ENCODE peak calls at places on chromosomes 12 and 14, in five cellular contexts. D, T, I, L and G are unnamed samples. For H3K9me3, the result is how much of the 10 kb centered on the place peaks cover.

GRCh38 chr12:24069532-24070395 is 120.3 kb upstream of the SOX5 start:
- ATAC-seq in D (peak), T (peak), I (no peak), L (peak), G (no peak)

GRCh38 chr12:51082561-51083139 is 746 bp downstream of the CSRNP2 start:
- ATAC-seq in D (no peak), T (no peak), I (no peak), L (no peak), G (peak)

GRCh38 chr14:94058128-94058673 is 22.8 kb downstream of the DDX24 start:
- ATAC-seq in D (peak), T (no peak), I (no peak), L (no peak), G (no peak)

GRCh38 chr14:58864751-58865519 is 227.2 kb downstream of the DACT1 start:
- ATAC-seq in D (no peak), T (no peak), I (no peak), L (no peak), G (no peak)

GRCh38 chr14:24329736-24330135 is 5.1 kb downstream of the ADCY4 start:
- ATAC-seq in D (no peak), T (peak), I (no peak), L (no peak), G (no peak)

GRCh38 chr12:128920468-128920867 is 67.2 kb downstream of the GLT1D1 start:
- ATAC-seq in D (no peak), T (peak), I (no peak), L (no peak), G (peak)

GRCh38 chr14:52902971-52903385 is 47.9 kb downstream of the FERMT2 start:
- ATAC-seq in D (no peak), T (no peak), I (no peak), L (no peak), G (peak)

GRCh38 chr12:76764856-76765255 is 941 bp downstream of the ZDHHC17 start:
- ATAC-seq in D (peak), T (no peak), I (no peak), L (peak), G (no peak)

GRCh38 chr12:4806439-4807115 is 86.4 kb downstream of the GALNT8 start:
- ATAC-seq in D (no peak), T (no peak), I (peak), L (no peak), G (no peak)

GRCh38 chr12:24661657-24662096 is 287.2 kb downstream of the BCAT1 start:
- ATAC-seq in D (peak), T (peak), I (no peak), L (no peak), G (peak)

GRCh38 chr12:28110329-28110728 is 79.9 kb upstream of the CCDC91 start:
- ATAC-seq in D (no peak), T (no peak), I (no peak), L (peak), G (no peak)

GRCh38 chr12:108605000-108605689 is 7.3 kb upstream of the TMEM119 start:
- ATAC-seq in D (peak), T (no peak), I (peak), L (peak), G (no peak)

GRCh38 chr12:4300870-4301269 is 20.1 kb upstream of the TIGAR start:
- ATAC-seq in D (no peak), T (no peak), I (no peak), L (no peak), G (no peak)

GRCh38 chr12:100574262-100575074 is 984 bp downstream of the GAS2L3 start:
- ATAC-seq in D (peak), T (peak), I (peak), L (peak), G (no peak)

GRCh38 chr12:89551747-89552146 is 25.9 kb upstream of the POC1B start:
- ATAC-seq in D (no peak), T (no peak), I (no peak), L (peak), G (no peak)

GRCh38 chr12:92133795-92134637 is 11.6 kb downstream of the BTG1 start:
- ATAC-seq in D (no peak), T (no peak), I (peak), L (peak), G (no peak)

GRCh38 chr14:64515053-64515452 is 10.5 kb downstream of the ZBTB1 start:
- ATAC-seq in D (no peak), T (no peak), I (no peak), L (no peak), G (no peak)

GRCh38 chr12:124512667-124513296 is 54.6 kb downstream of the NCOR2 start:
- ATAC-seq in D (no peak), T (peak), I (no peak), L (peak), G (peak)

GRCh38 chr12:123102381-123102780 is 48.5 kb downstream of the PITPNM2 start:
- ATAC-seq in D (no peak), T (no peak), I (no peak), L (no peak), G (no peak)

GRCh38 chr14:54650331-54651017 is 83.5 kb downstream of the SAMD4A start:
- ATAC-seq in D (peak), T (peak), I (no peak), L (no peak), G (peak)

GRCh38 chr12:63980211-63980610 is 135.7 kb downstream of the SRGAP1 start:
- ATAC-seq in D (no peak), T (no peak), I (no peak), L (no peak), G (no peak)

GRCh38 chr14:51071851-51072250 is 23.1 kb downstream of the TRIM9 start:
- ATAC-seq in D (no peak), T (no peak), I (no peak), L (no peak), G (no peak)

GRCh38 chr12:867905-868304 is 81.6 kb downstream of the RAD52 start:
- ATAC-seq in D (peak), T (no peak), I (no peak), L (no peak), G (no peak)

GRCh38 chr12:34304546-34304945 is 282.2 kb downstream of the ALG10 start:
- ATAC-seq in D (no peak), T (no peak), I (no peak), L (no peak), G (no peak)
- H3K9me3 ChIP-seq in D (under half), T (half or more), I (under half), L (under half), G (half or more)

GRCh38 chr14:68961781-68962584 is 17.1 kb downstream of the ACTN1 start:
- ATAC-seq in D (no peak), T (no peak), I (no peak), L (no peak), G (peak)
- TF ChIP-seq EP300 in D (no peak), T (no peak), I (no peak), L (no peak), G (no peak)

DNA sequence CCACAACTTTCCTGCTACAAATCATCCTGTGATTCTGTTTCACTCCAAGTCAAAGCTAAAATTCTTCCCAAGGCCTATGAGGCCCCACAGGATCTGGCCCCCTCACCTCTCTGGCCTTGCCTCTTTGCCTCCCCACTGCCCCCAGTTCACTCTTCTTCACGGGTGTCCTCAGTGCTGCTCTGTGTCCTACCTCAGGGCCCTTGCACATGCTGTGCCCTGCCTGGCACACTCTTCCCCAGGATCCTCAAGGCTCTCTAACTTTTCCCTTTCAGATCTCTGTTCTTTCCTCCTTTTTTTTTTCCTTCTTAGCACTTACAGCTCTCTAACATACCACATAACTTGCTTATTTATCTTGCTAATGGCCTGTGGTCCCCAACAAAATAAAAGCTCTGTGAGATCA is 29.2 kb downstream of the RASAL1 start:
- ATAC-seq in D (no peak), T (no peak), I (no peak), L (no peak), G (no peak)
- H3K9me3 ChIP-seq in D (under half), T (under half), I (under half), L (under half), G (under half)

GRCh38 chr12:41462312-41462711 is 274.2 kb downstream of the PDZRN4 start:
- ATAC-seq in D (no peak), T (no peak), I (no peak), L (no peak), G (no peak)

GRCh38 chr12:41460906-41461305 is 272.8 kb downstream of the PDZRN4 start:
- ATAC-seq in D (no peak), T (no peak), I (no peak), L (no peak), G (no peak)

DNA sequence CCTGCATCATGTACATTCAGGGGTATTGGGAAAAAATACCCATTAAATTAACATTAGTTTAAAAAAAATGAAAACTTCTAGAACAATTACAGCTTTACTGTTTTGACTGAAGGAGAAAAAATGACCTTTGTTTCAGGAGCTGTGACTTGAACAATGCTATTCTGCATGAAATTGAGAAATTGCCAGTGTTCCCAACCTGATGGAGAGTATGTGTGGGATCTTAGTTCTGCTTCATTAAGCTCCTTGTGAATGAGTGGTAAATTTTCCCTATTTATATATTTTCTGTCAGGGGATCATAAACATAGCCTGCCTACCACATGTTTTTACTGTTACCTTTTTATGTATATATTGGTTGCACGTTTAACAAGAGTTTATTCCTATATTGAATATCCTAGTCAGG is 271.7 kb downstream of the PDZRN4 start:
- ATAC-seq in D (no peak), T (no peak), I (no peak), L (no peak), G (no peak)
- TF ChIP-seq EP300 in D (no peak), T (no peak), I (no peak), L (no peak), G (no peak)

GRCh38 chr12:57823131-57823907 is 4.8 kb upstream of the AVIL start:
- ATAC-seq in D (no peak), T (no peak), I (no peak), L (no peak), G (no peak)
- H3K9me3 ChIP-seq in D (under half), T (under half), I (under half), L (under half), G (under half)

GRCh38 chr12:39442895-39443703 is at the start of gene KIF21A:
- ATAC-seq in D (peak), T (peak), I (peak), L (peak), G (peak)
- TF ChIP-seq EP300 in D (peak), T (no peak), I (no peak), L (no peak), G (no peak)

GRCh38 chr12:131033486-131033885 is 79.8 kb downstream of the ADGRD1 start:
- ATAC-seq in D (no peak), T (no peak), I (no peak), L (no peak), G (no peak)

GRCh38 chr12:131033886-131034482 is 80.3 kb downstream of the ADGRD1 start:
- ATAC-seq in D (no peak), T (no peak), I (no peak), L (no peak), G (no peak)

GRCh38 chr12:131034631-131035267 is 81.0 kb downstream of the ADGRD1 start:
- ATAC-seq in D (peak), T (peak), I (no peak), L (no peak), G (no peak)

GRCh38 chr12:131038159-131038558 is 84.5 kb downstream of the ADGRD1 start:
- ATAC-seq in D (no peak), T (no peak), I (no peak), L (no peak), G (no peak)

DNA sequence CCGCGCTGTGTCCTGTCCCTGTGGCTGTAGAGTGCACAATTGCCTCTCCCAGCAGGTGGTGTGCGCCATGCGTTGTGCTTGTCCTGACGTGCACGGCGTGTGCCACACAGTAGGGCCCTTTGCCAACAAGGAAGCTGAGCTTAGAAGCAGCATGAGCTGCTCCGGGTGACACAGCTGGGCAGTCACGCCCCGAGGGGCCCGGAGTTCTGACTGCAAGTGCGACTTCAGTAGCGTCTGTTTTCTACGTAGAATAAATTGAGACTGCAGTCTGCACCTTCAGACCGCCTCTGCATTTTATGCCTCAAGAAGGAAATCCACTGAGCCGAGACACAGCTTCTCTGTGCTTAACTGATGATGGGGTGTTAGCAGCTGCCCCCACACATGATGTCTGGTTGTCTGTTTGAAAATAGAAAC is 81.6 kb downstream of the ADGRD1 start:
- ATAC-seq in D (no peak), T (no peak), I (no peak), L (no peak), G (no peak)
- H3K9me3 ChIP-seq in D (under half), T (under half), I (under half), L (under half), G (under half)

DNA sequence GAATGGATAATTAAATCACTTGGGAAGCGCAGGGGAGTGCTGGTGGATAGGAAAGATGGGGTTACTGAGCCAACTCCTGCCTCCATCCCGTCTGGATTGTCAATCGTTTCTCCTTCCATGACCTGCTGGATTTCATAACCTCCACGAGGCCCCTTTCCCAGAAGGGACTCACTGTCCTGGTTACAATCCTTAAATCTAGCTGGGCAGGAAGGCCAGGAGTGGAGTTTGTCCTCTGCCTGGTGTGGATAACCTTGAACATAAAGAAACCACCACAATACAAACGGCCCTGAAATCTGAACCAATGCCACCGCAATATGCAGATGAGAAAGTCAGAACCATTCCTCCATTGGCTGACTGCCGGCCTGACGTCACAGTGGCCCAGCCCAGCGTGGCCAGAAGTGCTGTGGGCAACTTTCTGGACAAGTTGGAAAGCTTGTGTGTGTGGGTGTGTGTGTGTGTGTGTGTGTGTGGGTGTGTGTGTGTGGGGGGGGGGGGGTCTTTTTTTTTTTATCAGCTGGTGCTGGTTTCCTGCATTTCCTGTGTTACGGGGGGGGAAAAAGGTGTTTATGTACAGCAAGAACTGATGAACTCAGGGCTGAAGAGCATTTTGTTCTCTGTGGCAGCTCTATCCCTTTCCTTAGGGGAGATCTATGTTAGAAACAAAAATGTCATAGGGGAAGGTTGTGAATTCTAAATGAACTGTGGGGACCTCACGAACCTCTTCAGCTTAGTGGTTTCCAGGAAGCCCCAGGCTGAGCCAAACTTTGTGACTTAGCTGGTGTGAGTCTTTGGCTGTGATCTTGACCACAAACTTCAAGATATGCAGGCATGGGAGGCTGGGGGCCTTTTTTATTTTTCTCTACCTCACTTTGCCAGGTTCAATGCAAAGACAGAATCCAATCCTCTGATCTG is 81.6 kb upstream of the MED13L start:
- ATAC-seq in D (peak), T (peak), I (peak), L (peak), G (peak)
- TF ChIP-seq EP300 in D (no peak), T (no peak), I (no peak), L (peak), G (no peak)

DNA sequence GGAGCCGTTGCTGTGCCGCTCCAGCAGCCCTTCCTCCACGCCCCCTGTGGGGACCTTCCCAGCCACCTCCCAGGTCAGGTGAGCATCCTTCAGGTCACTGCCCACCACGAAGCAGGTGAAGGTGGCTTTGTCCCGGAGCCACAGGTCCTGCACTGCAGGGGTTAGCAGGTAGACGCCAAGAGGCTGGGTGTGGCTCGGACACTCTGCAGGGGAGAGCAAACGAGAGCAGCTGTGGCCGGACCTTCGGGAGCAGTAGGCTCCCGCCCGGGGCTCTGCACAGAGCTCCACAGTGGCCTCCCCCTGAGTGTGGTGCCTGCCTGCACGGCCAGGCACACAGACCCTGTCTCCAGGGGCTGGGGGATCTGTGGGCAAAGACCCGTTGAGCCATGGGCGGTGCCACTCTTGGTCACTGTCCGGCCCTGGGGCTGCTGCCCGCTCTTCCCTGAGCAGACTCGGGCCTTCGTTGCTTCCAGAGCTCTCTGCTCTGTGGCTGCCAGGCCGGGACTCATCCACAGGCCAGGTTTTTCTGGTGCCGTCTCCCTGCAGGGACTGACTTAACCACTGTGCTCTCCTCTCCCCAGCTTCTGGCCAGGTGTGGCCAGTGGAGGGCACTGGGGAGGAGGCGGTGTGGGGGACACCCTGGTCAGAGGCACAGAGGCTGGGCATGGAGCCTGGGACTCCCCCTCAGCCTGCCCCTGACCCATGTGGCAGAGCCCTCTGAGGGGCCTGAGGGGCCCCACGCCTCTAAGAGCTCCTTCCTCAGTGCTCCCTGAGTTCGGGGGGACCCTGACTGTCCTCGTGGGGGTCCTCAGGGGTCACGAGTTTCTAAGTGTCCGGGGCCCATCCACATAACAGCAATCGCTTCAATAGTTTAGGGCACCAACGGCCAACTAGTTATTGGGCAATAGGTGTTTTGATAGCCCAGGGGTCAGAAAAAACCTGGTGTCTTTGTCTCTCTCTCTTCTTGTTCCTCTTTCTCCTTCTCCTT is 314.9 kb downstream of the TMEM121 start:
- ATAC-seq in D (no peak), T (no peak), I (no peak), L (peak), G (no peak)
- H3K9me3 ChIP-seq in D (under half), T (under half), I (under half), L (under half), G (under half)

GRCh38 chr12:13950502-13950901 is 30.9 kb downstream of the GRIN2B start:
- ATAC-seq in D (no peak), T (no peak), I (no peak), L (no peak), G (no peak)
- TF ChIP-seq EP300 in D (no peak), T (no peak), I (no peak), L (no peak), G (no peak)